ENCODE peak calls at places on chromosomes 4 and X, in four cellular contexts. P is NCI-H1417, L is left ventricle myocardium inferior, G is ecto neural progenitor cell. K is an unnamed sample.

GRCh38 chrX:44144491-44144890 is 171.3 kb upstream of the NDP start:
- DNase-seq in L (no peak), P (no peak), G (no peak), K (no peak)

GRCh38 chrX:46758163-46758955 is 559 bp downstream of the SLC9A7 start:
- DNase-seq in L (no peak), G (no peak), P (no peak), K (peak; percentile 32)

GRCh38 chrX:40152706-40153334 is 55.1 kb upstream of the BCOR start:
- DNase-seq in P (peak; percentile 67), L (peak; percentile 53), G (peak; percentile 61), K (peak; percentile 60)

GRCh38 chr4:169311643-169312365 is 41.0 kb upstream of the SH3RF1 start:
- DNase-seq in G (peak; percentile 59), L (no peak), P (peak; percentile 21), K (peak; percentile 9)

GRCh38 chr4:138540056-138540800 is 298.1 kb upstream of the SLC7A11 start:
- DNase-seq in L (no peak), G (no peak), P (no peak), K (no peak)

GRCh38 chr4:4323705-4324534 is 33.9 kb downstream of the ZBTB49 start:
- DNase-seq in P (no peak), L (no peak), G (no peak), K (no peak)

GRCh38 chr4:53537606-53538005 is 53.7 kb downstream of the LNX1 start:
- DNase-seq in P (peak; percentile 5), G (no peak), L (no peak), K (no peak)

GRCh38 chrX:16725067-16725466 is 5.7 kb downstream of the SYAP1 start:
- DNase-seq in P (no peak), L (no peak), G (no peak), K (no peak)

GRCh38 chrX:130575831-130576404 is 174.1 kb downstream of the RBMX2 start:
- DNase-seq in P (peak; percentile 11), L (peak; percentile 15), G (no peak), K (peak; percentile 17)

GRCh38 chr4:6573551-6573950 is 1.4 kb upstream of the MAN2B2 start:
- DNase-seq in G (no peak), L (no peak), P (peak; percentile 27), K (no peak)

GRCh38 chr4:80335226-80335553 is 340 bp upstream of the CFAP299 start:
- DNase-seq in L (no peak), P (no peak), G (no peak), K (no peak)

GRCh38 chr4:145808021-145808650 is 128.2 kb downstream of the C4orf51 start:
- DNase-seq in P (no peak), L (no peak), G (no peak), K (no peak)

GRCh38 chrX:107678957-107679740 is 50.8 kb downstream of the PRPS1 start:
- DNase-seq in P (no peak), G (no peak), L (peak; percentile 83), K (no peak)

GRCh38 chr4:3329887-3330286 is 37.1 kb downstream of the RGS12 start:
- DNase-seq in G (no peak), P (no peak), L (no peak), K (no peak)

GRCh38 chrX:22365460-22365859 is 92.7 kb downstream of the CBLL2 start:
- DNase-seq in P (no peak), G (no peak), L (no peak), K (no peak)

GRCh38 chr4:100306018-100306417 is 115.8 kb upstream of the DDIT4L start:
- DNase-seq in G (no peak), L (no peak), P (no peak), K (no peak)

GRCh38 chr4:183074288-183074990 is 24.6 kb upstream of the WWC2 start:
- DNase-seq in G (no peak), L (no peak), P (no peak), K (no peak)

GRCh38 chr4:55016131-55016530 is 109.3 kb downstream of the KDR start:
- DNase-seq in L (no peak), G (no peak), P (no peak), K (no peak)

GRCh38 chr4:19850909-19851308 is 400.8 kb upstream of the SLIT2 start:
- DNase-seq in P (no peak), G (no peak), L (no peak), K (no peak)

GRCh38 chr4:165678236-165678960 is 194.6 kb upstream of the TLL1 start:
- DNase-seq in G (no peak), P (no peak), L (no peak), K (no peak)

GRCh38 chr4:148076964-148077363 is 345.1 kb downstream of the ARHGAP10 start:
- DNase-seq in L (no peak), P (no peak), G (no peak), K (no peak)

GRCh38 chr4:113467581-113467980 is 294.0 kb downstream of the CAMK2D start:
- DNase-seq in P (no peak), L (no peak), G (no peak), K (no peak)

GRCh38 chr4:184342167-184342856 is 124.6 kb upstream of the ENPP6 start:
- DNase-seq in L (no peak), G (no peak), P (no peak), K (no peak)

GRCh38 chr4:92047209-92047877 is 256.4 kb upstream of the GRID2 start:
- DNase-seq in G (no peak), P (no peak), L (no peak), K (no peak)

GRCh38 chr4:176054942-176055341 is 10.7 kb upstream of the WDR17 start:
- DNase-seq in L (no peak), G (no peak), P (no peak), K (no peak)

GRCh38 chr4:40856836-40857362 is 107.1 kb downstream of the NSUN7 start:
- DNase-seq in P (peak; percentile 90), G (peak; percentile 91), L (peak; percentile 70), K (peak; percentile 76)

GRCh38 chrX:120262781-120263719 is 12.4 kb downstream of the ZBTB33 start:
- DNase-seq in L (no peak), P (no peak), G (no peak), K (peak; percentile 51)

GRCh38 chrX:47936224-47936939 is 67.4 kb downstream of the ZNF182 start:
- DNase-seq in P (peak; percentile 17), G (no peak), L (no peak), K (no peak)

GRCh38 chrX:20011608-20012007 is 20.7 kb upstream of the BCLAF3 start:
- DNase-seq in P (no peak), G (no peak), L (no peak), K (no peak)